ENCODE peak calls at places on chromosomes 3 and 15, in four cellular contexts. One of them, this sample, is unnamed.

GRCh38 chr15:26038693-26039092 is 175.6 kb upstream of the ATP10A start:
- DNase-seq in MM.1S: no peak
- DNase-seq in CD8-positive, alpha-beta memory T cell: no peak
- DNase-seq in psoas muscle: no peak
- DNase-seq in this sample: no peak

GRCh38 chr3:191356586-191357439 is 26.5 kb upstream of the UTS2B start:
- DNase-seq in CD8-positive, alpha-beta memory T cell: no peak
- DNase-seq in psoas muscle: no peak
- DNase-seq in MM.1S: no peak
- DNase-seq in this sample: peak

GRCh38 chr3:74592359-74592758 is 22.1 kb downstream of the CNTN3 start:
- DNase-seq in CD8-positive, alpha-beta memory T cell: no peak
- DNase-seq in psoas muscle: no peak
- DNase-seq in MM.1S: no peak
- DNase-seq in this sample: no peak

GRCh38 chr15:99123706-99124451 is 19.0 kb downstream of the SYNM start:
- DNase-seq in MM.1S: peak
- DNase-seq in psoas muscle: peak
- DNase-seq in CD8-positive, alpha-beta memory T cell: no peak
- DNase-seq in this sample: peak

GRCh38 chr15:66862878-66863335 is 160.9 kb downstream of the SMAD6 start:
- DNase-seq in psoas muscle: peak
- DNase-seq in MM.1S: peak
- DNase-seq in CD8-positive, alpha-beta memory T cell: peak
- DNase-seq in this sample: peak

GRCh38 chr3:181716916-181717315 is 5.2 kb downstream of the SOX2 start:
- DNase-seq in psoas muscle: no peak
- DNase-seq in MM.1S: no peak
- DNase-seq in CD8-positive, alpha-beta memory T cell: no peak
- DNase-seq in this sample: no peak

GRCh38 chr3:15601046-15601398 is 347 bp downstream of the HACL1 start:
- DNase-seq in psoas muscle: no peak
- DNase-seq in MM.1S: no peak
- DNase-seq in CD8-positive, alpha-beta memory T cell: no peak
- DNase-seq in this sample: no peak

GRCh38 chr15:49530106-49530505 is 90.5 kb downstream of the FAM227B start:
- DNase-seq in MM.1S: no peak
- DNase-seq in psoas muscle: no peak
- DNase-seq in CD8-positive, alpha-beta memory T cell: no peak
- DNase-seq in this sample: no peak

GRCh38 chr3:51975857-51976549 is 1.1 kb downstream of the ABHD14A start:
- DNase-seq in psoas muscle: peak
- DNase-seq in CD8-positive, alpha-beta memory T cell: peak
- DNase-seq in MM.1S: no peak
- DNase-seq in this sample: peak

GRCh38 chr15:35624881-35625280 is 78.9 kb upstream of the DPH6 start:
- DNase-seq in CD8-positive, alpha-beta memory T cell: no peak
- DNase-seq in psoas muscle: peak
- DNase-seq in MM.1S: no peak
- DNase-seq in this sample: peak

GRCh38 chr3:101158374-101158773 is 162.0 kb downstream of the IMPG2 start:
- DNase-seq in MM.1S: no peak
- DNase-seq in CD8-positive, alpha-beta memory T cell: no peak
- DNase-seq in psoas muscle: no peak
- DNase-seq in this sample: no peak

GRCh38 chr3:25534007-25534406 is 105.9 kb downstream of the RARB start:
- DNase-seq in MM.1S: no peak
- DNase-seq in CD8-positive, alpha-beta memory T cell: no peak
- DNase-seq in psoas muscle: no peak
- DNase-seq in this sample: no peak

GRCh38 chr3:123997543-123997942 is 5.6 kb upstream of the ROPN1 start:
- DNase-seq in psoas muscle: no peak
- DNase-seq in MM.1S: no peak
- DNase-seq in CD8-positive, alpha-beta memory T cell: no peak
- DNase-seq in this sample: no peak

GRCh38 chr3:39000008-39000450 is 51.7 kb downstream of the SCN11A start:
- DNase-seq in CD8-positive, alpha-beta memory T cell: no peak
- DNase-seq in psoas muscle: no peak
- DNase-seq in MM.1S: peak
- DNase-seq in this sample: no peak

GRCh38 chr3:139974809-139975425 is 39.9 kb downstream of the CLSTN2 start:
- DNase-seq in CD8-positive, alpha-beta memory T cell: no peak
- DNase-seq in MM.1S: no peak
- DNase-seq in psoas muscle: no peak
- DNase-seq in this sample: no peak

GRCh38 chr3:50573566-50574279 is 4.4 kb downstream of the HEMK1 start:
- DNase-seq in psoas muscle: no peak
- DNase-seq in MM.1S: no peak
- DNase-seq in CD8-positive, alpha-beta memory T cell: peak
- DNase-seq in this sample: peak

GRCh38 chr3:193190387-193190786 is 50.6 kb upstream of the PLAAT1 start:
- DNase-seq in psoas muscle: no peak
- DNase-seq in CD8-positive, alpha-beta memory T cell: no peak
- DNase-seq in MM.1S: peak
- DNase-seq in this sample: no peak

GRCh38 chr3:22934973-22935372 is 268.2 kb upstream of the UBE2E2 start:
- DNase-seq in psoas muscle: no peak
- DNase-seq in CD8-positive, alpha-beta memory T cell: no peak
- DNase-seq in MM.1S: no peak
- DNase-seq in this sample: no peak

GRCh38 chr15:80878242-80878866 is 99.2 kb downstream of the CEMIP start:
- DNase-seq in psoas muscle: no peak
- DNase-seq in MM.1S: no peak
- DNase-seq in CD8-positive, alpha-beta memory T cell: no peak
- DNase-seq in this sample: no peak

GRCh38 chr3:113532698-113533533 is 561 bp downstream of the SIDT1 start:
- DNase-seq in psoas muscle: peak
- DNase-seq in CD8-positive, alpha-beta memory T cell: peak
- DNase-seq in MM.1S: peak
- DNase-seq in this sample: peak

GRCh38 chr3:73954506-73954905 is 329.8 kb upstream of the PDZRN3 start:
- DNase-seq in MM.1S: no peak
- DNase-seq in CD8-positive, alpha-beta memory T cell: no peak
- DNase-seq in psoas muscle: no peak
- DNase-seq in this sample: no peak

GRCh38 chr15:99467338-99467720 is 98.5 kb upstream of the MEF2A start:
- DNase-seq in psoas muscle: no peak
- DNase-seq in MM.1S: no peak
- DNase-seq in CD8-positive, alpha-beta memory T cell: no peak
- DNase-seq in this sample: no peak

GRCh38 chr3:51538115-51538458 is 432 bp upstream of the RAD54L2 start:
- DNase-seq in psoas muscle: no peak
- DNase-seq in CD8-positive, alpha-beta memory T cell: no peak
- DNase-seq in MM.1S: peak
- DNase-seq in this sample: no peak

GRCh38 chr15:62920569-62921502 is 121.7 kb upstream of the TPM1 start:
- DNase-seq in psoas muscle: no peak
- DNase-seq in MM.1S: no peak
- DNase-seq in CD8-positive, alpha-beta memory T cell: no peak
- DNase-seq in this sample: no peak

GRCh38 chr3:49133226-49133951 is 539 bp upstream of the LAMB2 start:
- DNase-seq in MM.1S: no peak
- DNase-seq in CD8-positive, alpha-beta memory T cell: no peak
- DNase-seq in psoas muscle: peak
- DNase-seq in this sample: peak

GRCh38 chr15:98549741-98550140 is 98.6 kb upstream of the IGF1R start:
- DNase-seq in CD8-positive, alpha-beta memory T cell: no peak
- DNase-seq in psoas muscle: no peak
- DNase-seq in MM.1S: no peak
- DNase-seq in this sample: peak

GRCh38 chr3:36774072-36774471 is 9.7 kb upstream of the DCLK3 start:
- DNase-seq in psoas muscle: no peak
- DNase-seq in MM.1S: no peak
- DNase-seq in CD8-positive, alpha-beta memory T cell: no peak
- DNase-seq in this sample: no peak

GRCh38 chr3:55333923-55334322 is 153.2 kb downstream of the WNT5A start:
- DNase-seq in psoas muscle: no peak
- DNase-seq in MM.1S: no peak
- DNase-seq in CD8-positive, alpha-beta memory T cell: no peak
- DNase-seq in this sample: no peak

GRCh38 chr3:135456182-135456790 is 509.2 kb upstream of the PPP2R3A start:
- DNase-seq in psoas muscle: no peak
- DNase-seq in CD8-positive, alpha-beta memory T cell: no peak
- DNase-seq in MM.1S: no peak
- DNase-seq in this sample: no peak

GRCh38 chr3:171339606-171340005 is 120.6 kb downstream of the TNIK start:
- DNase-seq in MM.1S: no peak
- DNase-seq in psoas muscle: no peak
- DNase-seq in CD8-positive, alpha-beta memory T cell: no peak
- DNase-seq in this sample: no peak

GRCh38 chr3:4153771-4154170 is 149.4 kb upstream of the SETMAR start:
- DNase-seq in psoas muscle: no peak
- DNase-seq in CD8-positive, alpha-beta memory T cell: no peak
- DNase-seq in MM.1S: no peak
- DNase-seq in this sample: no peak

GRCh38 chr15:51080286-51080685 is 14.4 kb downstream of the TNFAIP8L3 start:
- DNase-seq in MM.1S: no peak
- DNase-seq in CD8-positive, alpha-beta memory T cell: no peak
- DNase-seq in psoas muscle: no peak
- DNase-seq in this sample: no peak

GRCh38 chr15:61228025-61228901 is 839 bp downstream of the RORA start:
- DNase-seq in psoas muscle: peak
- DNase-seq in CD8-positive, alpha-beta memory T cell: no peak
- DNase-seq in MM.1S: peak
- DNase-seq in this sample: peak

GRCh38 chr3:95654567-95655362 is 1159.6 kb upstream of the EPHA6 start:
- DNase-seq in CD8-positive, alpha-beta memory T cell: no peak
- DNase-seq in psoas muscle: no peak
- DNase-seq in MM.1S: no peak
- DNase-seq in this sample: no peak

GRCh38 chr3:169146866-169147245 is 516.7 kb downstream of the MECOM start:
- DNase-seq in CD8-positive, alpha-beta memory T cell: no peak
- DNase-seq in psoas muscle: no peak
- DNase-seq in MM.1S: no peak
- DNase-seq in this sample: no peak

GRCh38 chr3:5010706-5011554 is 31.7 kb downstream of the BHLHE40 start:
- DNase-seq in CD8-positive, alpha-beta memory T cell: no peak
- DNase-seq in psoas muscle: no peak
- DNase-seq in MM.1S: no peak
- DNase-seq in this sample: no peak

GRCh38 chr15:68538291-68538690 is 40.5 kb upstream of the CORO2B start:
- DNase-seq in CD8-positive, alpha-beta memory T cell: no peak
- DNase-seq in psoas muscle: no peak
- DNase-seq in MM.1S: no peak
- DNase-seq in this sample: no peak

GRCh38 chr3:157865449-157865862 is 240.8 kb downstream of the SHOX2 start:
- DNase-seq in CD8-positive, alpha-beta memory T cell: no peak
- DNase-seq in MM.1S: peak
- DNase-seq in psoas muscle: no peak
- DNase-seq in this sample: peak

GRCh38 chr3:66196633-66197032 is 24.2 kb upstream of the SLC25A26 start:
- DNase-seq in psoas muscle: no peak
- DNase-seq in CD8-positive, alpha-beta memory T cell: no peak
- DNase-seq in MM.1S: no peak
- DNase-seq in this sample: no peak

GRCh38 chr3:192130534-192131132 is 596.7 kb downstream of the FGF12 start:
- DNase-seq in psoas muscle: peak
- DNase-seq in CD8-positive, alpha-beta memory T cell: no peak
- DNase-seq in MM.1S: peak
- DNase-seq in this sample: peak

GRCh38 chr3:45644063-45644462 is 45.1 kb upstream of the SACM1L start:
- DNase-seq in psoas muscle: no peak
- DNase-seq in CD8-positive, alpha-beta memory T cell: no peak
- DNase-seq in MM.1S: no peak
- DNase-seq in this sample: no peak
- H3K4me3 ChIP-seq in psoas muscle: no peak
- H3K4me3 ChIP-seq in CD8-positive, alpha-beta memory T cell: no peak
- H3K4me3 ChIP-seq in MM.1S: no peak
- H3K4me3 ChIP-seq in this sample: no peak

GRCh38 chr3:20161714-20162113 is 24.3 kb downstream of the SGO1 start:
- DNase-seq in MM.1S: no peak
- DNase-seq in CD8-positive, alpha-beta memory T cell: no peak
- DNase-seq in psoas muscle: no peak
- DNase-seq in this sample: no peak

GRCh38 chr3:20154928-20155327 is 31.1 kb downstream of the SGO1 start:
- DNase-seq in psoas muscle: no peak
- DNase-seq in MM.1S: no peak
- DNase-seq in CD8-positive, alpha-beta memory T cell: no peak
- DNase-seq in this sample: no peak

GRCh38 chr3:20160230-20160629 is 25.8 kb downstream of the SGO1 start:
- DNase-seq in MM.1S: no peak
- DNase-seq in CD8-positive, alpha-beta memory T cell: no peak
- DNase-seq in psoas muscle: no peak
- DNase-seq in this sample: no peak
- H3K4me3 ChIP-seq in MM.1S: no peak
- H3K4me3 ChIP-seq in CD8-positive, alpha-beta memory T cell: no peak
- H3K4me3 ChIP-seq in psoas muscle: no peak
- H3K4me3 ChIP-seq in this sample: no peak

DNA sequence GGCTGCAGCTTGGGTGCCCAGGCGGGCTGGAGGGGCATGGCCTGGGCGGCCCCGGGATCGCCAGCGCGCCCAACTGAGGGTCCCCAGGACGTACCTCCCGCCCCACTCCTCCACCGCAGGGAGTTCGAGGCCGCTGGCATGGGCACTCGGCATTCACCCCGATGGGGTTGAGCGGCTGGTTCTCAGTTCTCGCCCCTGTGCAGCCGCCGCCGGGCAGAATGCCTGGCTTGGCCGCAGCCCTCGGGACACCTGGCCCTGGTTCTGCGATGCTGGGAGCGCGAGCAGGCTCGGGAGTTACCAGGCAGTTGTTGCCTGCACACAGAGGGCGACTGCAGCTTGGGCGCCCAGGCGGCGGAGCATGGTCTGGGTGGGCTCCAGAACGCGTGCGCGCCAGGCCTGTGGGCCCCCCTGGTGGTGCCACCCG is 121.4 kb downstream of the LMLN start:
- DNase-seq in psoas muscle: no peak
- DNase-seq in CD8-positive, alpha-beta memory T cell: no peak
- DNase-seq in MM.1S: peak
- DNase-seq in this sample: peak
- H3K4me3 ChIP-seq in psoas muscle: no peak
- H3K4me3 ChIP-seq in CD8-positive, alpha-beta memory T cell: no peak
- H3K4me3 ChIP-seq in MM.1S: peak
- H3K4me3 ChIP-seq in this sample: no peak

GRCh38 chr3:184604039-184604955 is 42.7 kb downstream of the EPHB3 start:
- DNase-seq in CD8-positive, alpha-beta memory T cell: no peak
- DNase-seq in MM.1S: no peak
- DNase-seq in psoas muscle: peak
- DNase-seq in this sample: peak
- H3K4me3 ChIP-seq in CD8-positive, alpha-beta memory T cell: no peak
- H3K4me3 ChIP-seq in MM.1S: no peak
- H3K4me3 ChIP-seq in psoas muscle: peak
- H3K4me3 ChIP-seq in this sample: peak

GRCh38 chr3:58122936-58123700 is 87.7 kb downstream of the DNASE1L3 start:
- DNase-seq in MM.1S: no peak
- DNase-seq in CD8-positive, alpha-beta memory T cell: no peak
- DNase-seq in psoas muscle: no peak
- DNase-seq in this sample: no peak
- H3K4me3 ChIP-seq in MM.1S: no peak
- H3K4me3 ChIP-seq in CD8-positive, alpha-beta memory T cell: no peak
- H3K4me3 ChIP-seq in psoas muscle: no peak
- H3K4me3 ChIP-seq in this sample: no peak

GRCh38 chr3:7520593-7520992 is 659.7 kb downstream of the GRM7 start:
- DNase-seq in CD8-positive, alpha-beta memory T cell: no peak
- DNase-seq in MM.1S: no peak
- DNase-seq in psoas muscle: no peak
- DNase-seq in this sample: no peak
- H3K4me3 ChIP-seq in CD8-positive, alpha-beta memory T cell: no peak
- H3K4me3 ChIP-seq in MM.1S: no peak
- H3K4me3 ChIP-seq in psoas muscle: no peak
- H3K4me3 ChIP-seq in this sample: no peak

This sample was measured in right cardiac atrium.